ENCODE peak calls at places on chromosome 16, in four cellular contexts. K, S, G and H are unnamed samples.

GRCh38 chr16:35176449-35176848 is 1717.0 kb downstream of the TP53TG3F start:
- DNase-seq in S (no peak), G (no peak), K (no peak), H (no peak)

GRCh38 chr16:57675752-57676623 is 7.9 kb downstream of the ADGRG3 start:
- DNase-seq in G (peak; percentile 61), S (no peak), K (no peak), H (peak; percentile 72)

GRCh38 chr16:90057738-90058173 is 19.4 kb downstream of the PRDM7 start:
- DNase-seq in G (no peak), K (no peak), S (peak; percentile 72), H (peak; percentile 14)

GRCh38 chr16:20016234-20016633 is 57.5 kb downstream of the GPR139 start:
- DNase-seq in K (no peak), G (no peak), S (no peak), H (no peak)

GRCh38 chr16:86667035-86667434 is 88.7 kb downstream of the FOXL1 start:
- DNase-seq in K (no peak), S (no peak), G (no peak), H (no peak)

GRCh38 chr16:57810197-57811024 is 8.1 kb upstream of the KIFC3 start:
- DNase-seq in G (peak; percentile 86), K (peak; percentile 93), S (peak; percentile 83), H (peak; percentile 89)

GRCh38 chr16:30609928-30610839 is at the start of gene ZNF689:
- DNase-seq in K (peak; percentile 92), G (peak; percentile 98), S (peak; percentile 93), H (peak; percentile 98)

GRCh38 chr16:88063201-88063773 is 112.1 kb downstream of the BANP start:
- DNase-seq in S (peak; percentile 84), K (peak; percentile 54), G (no peak), H (no peak)

GRCh38 chr16:2095315-2095853 is 40.3 kb downstream of the PKD1 start:
- DNase-seq in S (peak; percentile 61), K (no peak), G (no peak), H (peak; percentile 64)

GRCh38 chr16:56610017-56610608 is 1.7 kb downstream of the MT2A start:
- DNase-seq in G (no peak), K (peak; percentile 69), S (peak; percentile 96), H (peak; percentile 97)

GRCh38 chr16:63066552-63066951 is 1030.3 kb upstream of the CDH8 start:
- DNase-seq in K (no peak), G (no peak), S (no peak), H (no peak)

GRCh38 chr16:82987767-82988166 is 361.0 kb downstream of the CDH13 start:
- DNase-seq in S (peak; percentile 36), G (no peak), K (no peak), H (peak; percentile 51)

GRCh38 chr16:27978876-27979275 is 84.6 kb downstream of the GSG1L start:
- DNase-seq in K (no peak), S (no peak), G (no peak), H (no peak)

DNA sequence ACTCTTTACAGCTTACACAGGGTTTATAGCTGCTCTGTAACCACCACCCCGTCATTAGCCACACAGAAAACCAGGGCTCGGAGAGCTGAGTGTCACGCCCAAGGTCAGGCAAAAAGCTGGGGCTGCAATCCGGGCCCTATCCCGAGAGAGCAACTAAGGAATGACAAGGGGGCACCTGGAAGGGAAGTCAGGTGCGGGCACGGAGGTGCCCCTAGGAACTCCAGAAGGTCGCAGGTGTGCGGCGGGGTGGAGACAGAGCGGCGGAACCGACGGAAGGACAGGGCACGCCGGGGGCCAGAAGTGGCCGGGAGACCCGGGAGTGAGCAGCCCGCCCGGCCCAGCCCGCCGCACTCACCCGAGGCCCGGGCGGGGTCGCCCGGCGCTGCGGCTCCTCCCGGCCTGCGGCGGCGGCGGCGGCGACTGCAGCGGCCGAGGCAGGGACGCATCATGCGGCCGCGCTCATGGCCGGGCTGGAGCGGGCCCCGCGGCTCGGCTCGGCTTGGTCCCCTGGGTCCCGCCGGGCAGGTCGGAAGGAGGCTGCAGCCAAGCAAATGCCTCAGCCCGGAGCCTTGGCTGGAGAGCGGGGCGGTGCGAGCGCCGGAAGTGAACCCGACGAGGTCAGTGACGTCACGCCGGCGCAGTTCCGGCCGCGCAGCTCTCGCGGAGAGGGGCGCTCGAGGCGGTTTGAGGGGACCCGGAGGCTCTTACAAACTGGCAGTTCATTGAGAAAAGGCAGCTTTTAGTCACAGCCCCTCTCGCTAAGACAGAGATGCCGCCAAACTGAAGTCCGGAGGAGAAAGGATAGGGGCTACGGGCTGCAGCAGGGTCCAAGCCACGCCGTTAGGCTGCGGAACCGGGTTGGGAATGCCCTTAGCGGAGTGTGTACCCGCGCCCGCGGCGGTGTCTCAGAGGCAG is at the start of gene ZDHHC7:
- DNase-seq in G (peak; percentile 84), S (peak; percentile 84), K (peak; percentile 92), H (peak; percentile 75)
- TF ChIP-seq CTCF in G (peak; percentile 14), S (no peak), K (no peak), H (no peak)

GRCh38 chr16:77199211-77199610 is at the start of gene SYCE1L:
- DNase-seq in S (no peak), G (no peak), K (no peak), H (no peak)
- TF ChIP-seq CTCF in S (no peak), G (no peak), K (no peak), H (no peak)

DNA sequence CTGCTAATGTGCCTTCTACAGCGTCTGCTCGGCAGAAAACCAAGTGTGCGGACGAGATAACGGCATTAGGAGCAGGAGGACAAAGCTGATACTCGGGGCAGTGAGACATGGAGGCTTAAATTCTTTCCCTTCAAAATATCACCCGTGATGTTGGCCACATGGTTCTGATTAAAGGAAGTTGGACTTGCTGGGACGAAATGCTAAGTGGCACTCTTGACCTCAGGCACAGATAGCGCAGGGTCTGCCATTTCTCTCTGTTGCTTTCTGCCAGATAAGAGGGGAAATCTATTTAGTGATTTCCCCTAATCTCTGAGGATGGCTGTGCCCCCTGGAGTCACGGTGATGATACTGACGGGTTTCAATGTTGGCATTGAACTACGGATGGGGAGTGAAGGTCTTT is 509.6 kb upstream of the EEF2KMT start:
- DNase-seq in K (no peak), G (no peak), S (no peak), H (no peak)
- TF ChIP-seq CTCF in K (no peak), G (no peak), S (no peak), H (no peak)

DNA sequence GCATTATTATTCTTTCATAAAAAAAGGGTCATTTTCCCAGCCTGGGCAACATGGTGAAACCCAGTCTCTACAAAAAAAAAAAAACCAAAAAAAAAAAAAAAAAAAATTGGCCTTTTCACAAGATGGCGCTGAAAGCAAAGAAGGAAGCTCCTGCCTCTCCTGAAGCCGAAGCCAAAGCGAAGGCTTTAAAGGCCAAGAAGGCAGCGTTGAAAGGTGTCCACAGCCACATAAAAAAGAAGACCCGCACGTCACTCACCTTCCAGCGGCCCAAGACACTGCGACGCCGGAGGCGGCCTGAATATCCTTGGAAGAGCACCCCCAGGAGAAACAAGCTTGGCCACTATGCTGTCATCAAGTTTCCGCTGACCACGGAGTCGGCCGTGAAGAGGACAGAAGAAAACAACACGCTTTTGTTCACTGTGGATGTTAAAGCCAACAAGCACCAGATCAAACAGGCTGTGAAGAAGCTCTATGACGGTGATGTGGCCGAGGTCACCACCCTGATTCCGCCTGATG is 4.9 kb upstream of the PGAP6 start:
- DNase-seq in G (no peak), S (no peak), K (no peak), H (no peak)
- TF ChIP-seq CTCF in G (peak; percentile 32), S (no peak), K (no peak), H (peak; percentile 17)

GRCh38 chr16:9647981-9648701 is 534.1 kb downstream of the GRIN2A start:
- DNase-seq in S (peak; percentile 14), G (no peak), K (no peak), H (peak; percentile 14)
- TF ChIP-seq CTCF in S (peak; percentile 28), G (peak; percentile 85), K (peak; percentile 39), H (peak; percentile 27)

DNA sequence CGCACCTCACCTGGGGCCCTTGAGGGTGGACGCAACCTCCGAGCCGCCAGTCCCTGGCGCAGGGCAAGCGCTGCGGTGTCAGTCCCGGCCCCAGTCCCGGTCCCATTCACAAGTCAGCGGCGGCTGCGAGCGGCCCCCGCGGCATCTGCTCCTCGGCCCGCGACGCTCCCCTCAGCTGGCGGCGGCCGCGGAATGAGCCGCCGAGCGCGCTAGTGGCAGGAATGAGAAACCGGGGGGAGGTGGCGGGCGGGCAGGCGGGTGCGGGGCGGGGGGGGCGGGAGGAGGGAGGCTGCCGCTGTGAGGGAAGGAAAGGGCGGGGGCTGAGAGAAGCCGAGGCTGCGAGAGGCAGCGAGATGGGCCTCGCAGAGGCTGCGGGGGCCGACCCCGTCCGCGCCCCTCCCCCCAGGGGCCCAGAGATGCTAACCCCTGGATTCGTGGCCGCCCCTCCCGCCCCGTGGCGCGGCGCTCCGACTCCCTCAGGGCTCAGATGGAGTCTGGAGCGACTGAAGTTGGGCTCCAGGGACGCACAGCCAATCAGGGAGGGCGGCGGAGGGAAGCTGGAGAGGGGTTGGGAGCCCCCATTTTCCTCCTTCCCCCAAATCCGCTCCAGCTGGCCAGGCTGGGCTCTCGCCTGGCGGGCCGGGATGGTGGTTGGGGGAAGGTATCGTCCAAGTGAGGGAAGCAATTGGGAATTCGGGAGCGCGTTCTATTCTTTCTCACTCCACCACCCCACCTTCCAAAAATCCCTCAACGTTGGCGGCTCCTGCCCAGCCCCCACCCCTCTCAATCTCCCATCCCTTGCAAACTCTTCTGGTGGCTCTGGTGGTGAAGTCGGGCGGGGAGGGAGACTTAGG is at the start of gene CDH11:
- DNase-seq in G (peak; percentile 70), S (peak; percentile 91), K (peak; percentile 58), H (peak; percentile 14)
- TF ChIP-seq CTCF in G (peak; percentile 40), S (no peak), K (no peak), H (peak; percentile 15)

GRCh38 chr16:21283521-21284289 is 5.6 kb upstream of the CRYM start:
- DNase-seq in K (peak; percentile 62), G (peak; percentile 86), S (peak; percentile 48), H (no peak)
- TF ChIP-seq CTCF in K (peak; percentile 69), G (peak; percentile 58), S (peak; percentile 55), H (no peak)

GRCh38 chr16:65710107-65710506 is 588.2 kb upstream of the CDH11 start:
- DNase-seq in K (no peak), G (no peak), S (no peak), H (no peak)

GRCh38 chr16:65700599-65700998 is 578.7 kb upstream of the CDH11 start:
- DNase-seq in S (no peak), G (no peak), K (no peak), H (peak; percentile 41)

GRCh38 chr16:65698943-65699342 is 577.1 kb upstream of the CDH11 start:
- DNase-seq in G (no peak), K (no peak), S (peak; percentile 68), H (no peak)

GRCh38 chr16:65702707-65703402 is 581.0 kb upstream of the CDH11 start:
- DNase-seq in S (peak; percentile 73), G (no peak), K (no peak), H (no peak)

GRCh38 chr16:65704866-65705265 is 583.0 kb upstream of the CDH11 start:
- DNase-seq in K (no peak), G (no peak), S (no peak), H (no peak)
- TF ChIP-seq CTCF in K (no peak), G (peak; percentile 75), S (peak; percentile 39), H (no peak)